ENCODE peak calls at places on chromosomes 12 and 14, in nine cellular contexts. B, E, Q, R, U, A, F, G and K are unnamed samples.

GRCh38 chr12:51773145-51773869 is 75.2 kb downstream of the FIGNL2 start:
- DNase-seq in B (peak), E (no peak), Q (no peak), R (no peak), U (no peak), A (peak), F (peak), G (peak), K (no peak)

GRCh38 chr14:35808076-35808657 is 928 bp downstream of the RALGAPA1 start:
- DNase-seq in B (no peak), E (no peak), Q (no peak), R (peak), U (no peak), A (no peak), F (peak), G (no peak), K (no peak)

GRCh38 chr12:29711381-29711780 is 72.4 kb downstream of the TMTC1 start:
- DNase-seq in B (no peak), E (no peak), Q (no peak), R (no peak), U (no peak), A (no peak), F (no peak), G (no peak), K (no peak)

GRCh38 chr14:99752486-99753121 is 40.6 kb upstream of the EML1 start:
- DNase-seq in B (peak), E (no peak), Q (no peak), R (no peak), U (no peak), A (peak), F (peak), G (no peak), K (no peak)

GRCh38 chr14:60905930-60906329 is 74.9 kb downstream of the TRMT5 start:
- DNase-seq in B (no peak), E (no peak), Q (no peak), R (no peak), U (no peak), A (no peak), F (peak), G (no peak), K (no peak)

GRCh38 chr12:65517656-65518210 is 239.2 kb downstream of the MSRB3 start:
- DNase-seq in B (no peak), E (no peak), Q (no peak), R (no peak), U (no peak), A (no peak), F (no peak), G (no peak), K (no peak)

GRCh38 chr12:108033091-108033490 is 96.0 kb upstream of the WSCD2 start:
- DNase-seq in B (no peak), E (no peak), Q (no peak), R (no peak), U (no peak), A (no peak), F (no peak), G (no peak), K (no peak)

GRCh38 chr14:73750161-73750901 is 36.1 kb upstream of the PNMA1 start:
- DNase-seq in B (no peak), E (no peak), Q (no peak), R (no peak), U (no peak), A (no peak), F (no peak), G (no peak), K (no peak)

GRCh38 chr12:58414398-58414871 is 473.1 kb downstream of the ATP23 start:
- DNase-seq in B (no peak), E (no peak), Q (no peak), R (no peak), U (no peak), A (peak), F (peak), G (no peak), K (no peak)

GRCh38 chr14:75711134-75711795 is 50.2 kb downstream of the TTLL5 start:
- DNase-seq in B (no peak), E (no peak), Q (no peak), R (peak), U (no peak), A (peak), F (peak), G (peak), K (no peak)

GRCh38 chr12:47411961-47412360 is 293.9 kb downstream of the RPAP3 start:
- DNase-seq in B (no peak), E (no peak), Q (no peak), R (no peak), U (no peak), A (no peak), F (peak), G (no peak), K (no peak)

GRCh38 chr14:64510825-64511679 is 6.5 kb downstream of the ZBTB1 start:
- DNase-seq in B (no peak), E (peak), Q (peak), R (peak), U (peak), A (peak), F (peak), G (peak), K (no peak)

GRCh38 chr14:35474323-35474722 is 59.6 kb upstream of the INSM2 start:
- DNase-seq in B (no peak), E (no peak), Q (no peak), R (no peak), U (no peak), A (no peak), F (no peak), G (no peak), K (no peak)